ENCODE peak calls at places on chromosomes 12 and 14, in six cellular contexts. S, B, O, J, A and D are unnamed samples.

GRCh38 chr14:59570122-59570521 is 6.5 kb downstream of the CCDC175 start:
- DNase-seq in S (no peak), B (no peak), O (no peak), J (no peak), A (no peak), D (no peak)

GRCh38 chr12:130280226-130280625 is 57.5 kb upstream of the PIWIL1 start:
- DNase-seq in S (no peak), B (no peak), O (no peak), J (no peak), A (no peak), D (no peak)

GRCh38 chr12:14896477-14897184 is 11.0 kb upstream of the MGP start:
- DNase-seq in S (no peak), B (no peak), O (peak), J (no peak), A (no peak), D (no peak)

GRCh38 chr12:93300611-93301021 is 77.1 kb upstream of the NUDT4 start:
- DNase-seq in S (no peak), B (peak), O (no peak), J (no peak), A (no peak), D (no peak)

GRCh38 chr14:54182419-54183040 is 214.3 kb upstream of the CDKN3 start:
- DNase-seq in S (no peak), B (peak), O (peak), J (no peak), A (no peak), D (no peak)

GRCh38 chr12:19033244-19033643 is 96.3 kb upstream of the PLEKHA5 start:
- DNase-seq in S (no peak), B (no peak), O (no peak), J (no peak), A (no peak), D (no peak)

GRCh38 chr14:81991998-81992397 is 458.3 kb upstream of the SEL1L start:
- DNase-seq in S (no peak), B (no peak), O (no peak), J (no peak), A (no peak), D (no peak)

GRCh38 chr14:93720076-93720815 is 68.0 kb downstream of the PRIMA1 start:
- DNase-seq in S (no peak), B (no peak), O (no peak), J (no peak), A (no peak), D (no peak)

GRCh38 chr12:30725739-30726138 is 29.0 kb downstream of the CAPRIN2 start:
- DNase-seq in S (peak), B (no peak), O (peak), J (no peak), A (no peak), D (no peak)

GRCh38 chr12:14618990-14619389 is 51.3 kb upstream of the PLBD1 start:
- DNase-seq in S (peak), B (no peak), O (peak), J (no peak), A (no peak), D (peak)

GRCh38 chr12:56695327-56696101 is 7.4 kb upstream of the PTGES3 start:
- DNase-seq in S (no peak), B (no peak), O (peak), J (no peak), A (peak), D (no peak)

GRCh38 chr14:92556255-92556741 is 42.7 kb downstream of the RIN3 start:
- DNase-seq in S (no peak), B (no peak), O (peak), J (no peak), A (no peak), D (no peak)

GRCh38 chr14:64774272-64774671 is 70.0 kb downstream of the PLEKHG3 start:
- DNase-seq in S (no peak), B (no peak), O (no peak), J (no peak), A (no peak), D (no peak)

GRCh38 chr14:53055003-53055402 is 98.1 kb downstream of the DDHD1 start:
- DNase-seq in S (peak), B (peak), O (peak), J (peak), A (peak), D (peak)

GRCh38 chr12:4386756-4387155 is 7.2 kb upstream of the FGF23 start:
- DNase-seq in S (no peak), B (no peak), O (no peak), J (no peak), A (no peak), D (no peak)

GRCh38 chr12:96473394-96474093 is 15.8 kb upstream of the CFAP54 start:
- DNase-seq in S (no peak), B (no peak), O (peak), J (no peak), A (no peak), D (no peak)

GRCh38 chr12:53939141-53940108 is 794 bp downstream of the HOXC13 start:
- DNase-seq in S (peak), B (peak), O (no peak), J (no peak), A (no peak), D (peak)

GRCh38 chr14:24941719-24942118 is 108.2 kb downstream of the STXBP6 start:
- DNase-seq in S (no peak), B (no peak), O (no peak), J (no peak), A (no peak), D (no peak)

GRCh38 chr12:120468271-120468845 is 1.2 kb downstream of the SRSF9 start:
- DNase-seq in S (peak), B (peak), O (peak), J (no peak), A (no peak), D (no peak)

GRCh38 chr12:56118688-56119045 is 601 bp downstream of the ZC3H10 start:
- DNase-seq in S (no peak), B (no peak), O (no peak), J (no peak), A (no peak), D (no peak)

GRCh38 chr14:74514471-74514932 is 20.9 kb downstream of the ISCA2 start:
- DNase-seq in S (no peak), B (peak), O (peak), J (no peak), A (no peak), D (no peak)

GRCh38 chr14:26811756-26812305 is 214.0 kb upstream of the NOVA1 start:
- DNase-seq in S (no peak), B (no peak), O (no peak), J (no peak), A (no peak), D (no peak)

GRCh38 chr12:96495155-96495554 is 5.8 kb downstream of the CFAP54 start:
- DNase-seq in S (no peak), B (no peak), O (no peak), J (no peak), A (no peak), D (no peak)

GRCh38 chr12:104672501-104673265 is 215.9 kb downstream of the CHST11 start:
- DNase-seq in S (peak), B (no peak), O (no peak), J (no peak), A (no peak), D (no peak)

GRCh38 chr12:64097346-64098105 is 124.6 kb downstream of the KICS2 start:
- DNase-seq in S (no peak), B (no peak), O (peak), J (no peak), A (no peak), D (no peak)

GRCh38 chr12:132393991-132394949 is 64.9 kb upstream of the GALNT9 start:
- DNase-seq in S (peak), B (no peak), O (no peak), J (no peak), A (peak), D (no peak)

GRCh38 chr12:118103231-118103600 is 595 bp downstream of the VSIG10 start:
- DNase-seq in S (peak), B (no peak), O (peak), J (no peak), A (no peak), D (peak)

GRCh38 chr12:69168828-69169227 is 70.5 kb upstream of the CPSF6 start:
- DNase-seq in S (no peak), B (no peak), O (no peak), J (no peak), A (no peak), D (no peak)

GRCh38 chr14:23404331-23404900 is 3.7 kb downstream of the MYH6 start:
- DNase-seq in S (no peak), B (no peak), O (no peak), J (no peak), A (no peak), D (no peak)

GRCh38 chr12:66217342-66217929 is 28.4 kb downstream of the IRAK3 start:
- DNase-seq in S (no peak), B (no peak), O (no peak), J (no peak), A (no peak), D (no peak)
- TF ChIP-seq BHLHE40 in S (no peak), B (no peak), O (no peak), J (no peak), A (no peak), D (no peak)

GRCh38 chr14:99616832-99617488 is 13.0 kb upstream of the CCDC85C start:
- DNase-seq in S (no peak), B (no peak), O (no peak), J (no peak), A (no peak), D (no peak)

GRCh38 chr14:99611639-99612038 is 7.6 kb upstream of the CCDC85C start:
- DNase-seq in S (no peak), B (no peak), O (no peak), J (no peak), A (no peak), D (no peak)

GRCh38 chr14:99612737-99613330 is 8.8 kb upstream of the CCDC85C start:
- DNase-seq in S (no peak), B (no peak), O (peak), J (no peak), A (no peak), D (no peak)

GRCh38 chr14:99612065-99612736 is 8.2 kb upstream of the CCDC85C start:
- DNase-seq in S (no peak), B (no peak), O (no peak), J (no peak), A (no peak), D (no peak)

DNA sequence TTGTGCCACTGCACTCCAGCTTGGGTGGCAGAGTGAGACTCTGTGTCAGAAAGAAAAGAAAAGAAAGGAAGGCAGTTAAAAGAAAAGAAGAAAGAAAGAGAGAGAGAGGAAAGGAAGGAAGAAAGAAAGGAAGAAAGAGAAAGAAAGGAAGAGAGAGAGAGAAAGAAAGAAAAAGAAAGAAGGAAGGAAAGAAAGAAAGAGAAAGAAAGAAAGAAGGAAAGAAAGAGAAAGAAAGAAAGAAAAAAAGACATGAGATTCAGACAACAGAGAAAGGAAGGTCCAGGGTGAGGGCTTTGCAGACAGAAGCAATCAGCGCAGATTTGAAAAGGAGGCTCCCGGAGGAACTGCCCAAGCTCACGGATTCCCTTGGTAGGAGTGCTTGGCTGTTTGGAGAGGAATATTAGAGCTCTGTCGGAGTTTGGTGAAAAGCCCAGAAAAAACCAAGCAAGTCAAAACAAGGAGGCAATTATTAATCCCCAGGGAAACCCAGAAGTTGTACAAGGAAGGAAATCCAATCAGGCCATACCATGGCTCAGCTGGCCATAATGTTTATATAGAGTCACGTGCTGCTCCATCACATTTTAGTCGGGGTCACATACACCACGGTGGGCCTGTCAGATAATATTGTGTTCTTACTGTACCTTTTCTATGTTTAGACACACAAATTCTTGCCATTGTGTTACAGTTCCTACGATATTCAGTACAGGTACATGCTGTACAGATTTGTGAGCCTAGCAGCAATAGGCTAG is 11.7 kb upstream of the CCDC85C start:
- DNase-seq in S (no peak), B (no peak), O (no peak), J (no peak), A (no peak), D (no peak)
- TF ChIP-seq BHLHE40 in S (no peak), B (no peak), O (no peak), J (no peak), A (no peak), D (no peak)

GRCh38 chr14:90547968-90548367 is 151.1 kb downstream of the CALM1 start:
- DNase-seq in S (no peak), B (no peak), O (no peak), J (no peak), A (no peak), D (no peak)

GRCh38 chr14:90548455-90548854 is 151.6 kb downstream of the CALM1 start:
- DNase-seq in S (no peak), B (no peak), O (no peak), J (no peak), A (no peak), D (no peak)

GRCh38 chr14:90551733-90552464 is 155.1 kb downstream of the CALM1 start:
- DNase-seq in S (no peak), B (no peak), O (no peak), J (no peak), A (no peak), D (no peak)

GRCh38 chr14:90551070-90551704 is 154.4 kb downstream of the CALM1 start:
- DNase-seq in S (no peak), B (no peak), O (peak), J (no peak), A (no peak), D (no peak)

GRCh38 chr14:90549794-90550591 is 153.2 kb downstream of the CALM1 start:
- DNase-seq in S (no peak), B (no peak), O (no peak), J (no peak), A (no peak), D (no peak)
- TF ChIP-seq BHLHE40 in S (no peak), B (no peak), O (no peak), J (no peak), A (no peak), D (no peak)

GRCh38 chr14:36659822-36660735 is 1.6 kb upstream of the PAX9 start:
- DNase-seq in S (no peak), B (no peak), O (no peak), J (no peak), A (no peak), D (no peak)
- TF ChIP-seq BHLHE40 in S (no peak), B (no peak), O (no peak), J (no peak), A (no peak), D (no peak)

GRCh38 chr12:116525418-116526001 is 33.7 kb upstream of the MAP1LC3B2 start:
- DNase-seq in S (peak), B (no peak), O (peak), J (no peak), A (no peak), D (no peak)
- TF ChIP-seq BHLHE40 in S (no peak), B (no peak), O (no peak), J (no peak), A (no peak), D (no peak)

DNA sequence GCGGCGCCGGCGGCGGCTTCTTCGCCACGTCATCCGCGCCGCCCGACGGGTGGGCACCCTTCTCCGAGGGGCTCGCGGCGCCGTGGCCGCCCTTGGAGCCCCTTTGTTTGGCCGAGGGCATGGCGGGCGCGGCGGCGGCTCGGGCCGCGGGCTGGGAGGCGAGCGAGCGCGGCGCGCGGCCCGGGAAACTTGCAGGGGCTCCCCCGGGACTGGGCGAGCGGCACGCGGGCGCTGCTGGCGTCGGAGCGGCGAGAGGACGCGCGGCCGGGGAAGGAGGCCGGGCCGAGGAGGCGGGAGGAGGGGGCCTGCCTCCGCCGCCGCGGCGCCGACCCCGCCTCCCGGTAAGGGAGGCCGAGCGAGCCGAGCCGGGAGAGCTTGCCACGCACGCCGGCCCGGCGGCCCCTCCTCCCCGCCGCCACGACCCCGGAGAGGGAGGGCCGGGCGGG is at the start of gene CKAP4:
- DNase-seq in S (peak), B (peak), O (peak), J (no peak), A (peak), D (peak)
- TF ChIP-seq BHLHE40 in S (no peak), B (no peak), O (no peak), J (peak), A (no peak), D (no peak)

DNA sequence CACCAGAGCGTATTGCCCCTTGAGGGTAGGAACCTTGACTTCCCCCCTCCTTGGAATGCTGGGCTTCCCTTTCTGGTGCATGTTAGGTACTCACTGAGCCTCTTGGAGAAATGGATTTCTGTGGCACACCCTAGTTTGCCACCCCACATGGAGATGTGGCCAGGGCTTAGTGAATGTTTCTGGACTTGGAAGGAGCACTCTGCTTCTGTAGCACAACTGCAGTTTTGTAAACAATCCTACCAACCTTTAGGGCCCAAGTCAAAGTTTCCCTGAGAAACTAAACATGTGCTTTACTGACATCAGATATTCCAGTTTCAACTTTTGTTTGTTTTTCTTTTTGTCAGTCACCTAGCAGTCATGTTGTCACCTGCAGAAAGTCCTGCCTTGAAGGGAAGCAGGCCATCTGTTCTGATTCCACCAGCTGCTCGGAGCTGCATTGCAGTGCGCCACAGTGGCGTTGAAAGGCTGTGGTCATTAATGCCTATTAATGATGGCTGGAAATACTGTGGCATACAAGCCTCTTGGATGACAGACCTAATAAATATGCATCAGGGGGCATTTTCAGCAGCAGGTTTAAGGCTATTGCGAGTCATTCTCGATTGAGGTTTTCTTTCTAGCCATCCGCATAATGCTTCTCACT is 7.7 kb downstream of the PELI2 start:
- DNase-seq in S (no peak), B (no peak), O (no peak), J (no peak), A (no peak), D (no peak)
- TF ChIP-seq BHLHE40 in S (no peak), B (no peak), O (no peak), J (no peak), A (no peak), D (no peak)

GRCh38 chr12:126534495-126534894 is 1469.3 kb downstream of the AACS start:
- DNase-seq in S (no peak), B (no peak), O (no peak), J (no peak), A (no peak), D (no peak)
- TF ChIP-seq BHLHE40 in S (no peak), B (no peak), O (no peak), J (no peak), A (no peak), D (no peak)

GRCh38 chr14:87467578-87467977 is 525.4 kb downstream of the GALC start:
- DNase-seq in S (no peak), B (no peak), O (no peak), J (no peak), A (no peak), D (no peak)

GRCh38 chr14:87468531-87468930 is 524.5 kb downstream of the GALC start:
- DNase-seq in S (no peak), B (no peak), O (no peak), J (no peak), A (no peak), D (no peak)
- TF ChIP-seq BHLHE40 in S (no peak), B (no peak), O (no peak), J (no peak), A (no peak), D (no peak)

GRCh38 chr14:96631621-96632362 is 129.6 kb downstream of the PAPOLA start:
- DNase-seq in S (no peak), B (no peak), O (no peak), J (no peak), A (peak), D (peak)
- TF ChIP-seq BHLHE40 in S (no peak), B (no peak), O (no peak), J (no peak), A (no peak), D (no peak)